ENCODE peak calls at places on chromosomes 5 and 9, in ten cellular contexts. Y is WTC11; C is NCI-H1105 treated with DMSO at 0.1 percent for 48 hours; N is H9; R is PC-9; Z is RPMI8226; W is kidney tubule cell; K is H54; I is CD8-positive, alpha-beta memory T cell; A is ELF-1. U is an unnamed sample.

GRCh38 chr5:10401499-10401898 is 40.2 kb upstream of the ROPN1L start:
- DNase-seq in A (no peak), I (no peak), C (no peak), R (no peak), Y (no peak), N (no peak), W (no peak), Z (no peak), K (no peak), U (no peak)

GRCh38 chr5:73282383-73282782 is 109.4 kb downstream of the TMEM174 start:
- DNase-seq in C (peak; percentile 76), I (no peak), A (no peak), Y (no peak), W (no peak), K (no peak), N (no peak), Z (no peak), R (no peak), U (no peak)

GRCh38 chr5:107502711-107503110 is 168.0 kb downstream of the EFNA5 start:
- DNase-seq in C (no peak), R (no peak), W (no peak), N (no peak), K (no peak), I (no peak), Y (no peak), A (peak; percentile 67), Z (no peak), U (no peak)

GRCh38 chr9:108910402-108910801 is 23.5 kb downstream of the ELP1 start:
- DNase-seq in Z (no peak), A (no peak), W (no peak), C (no peak), Y (no peak), K (no peak), R (no peak), N (no peak), I (no peak), U (no peak)

GRCh38 chr5:147092044-147092443 is 142.8 kb upstream of the STK32A start:
- DNase-seq in N (no peak), Z (no peak), R (no peak), I (no peak), Y (no peak), K (no peak), A (no peak), C (no peak), W (no peak), U (no peak)

GRCh38 chr5:147223951-147224791 is 10.7 kb upstream of the STK32A start:
- DNase-seq in A (peak; percentile 10), Z (peak; percentile 32), I (no peak), Y (peak; percentile 19), N (no peak), R (no peak), K (peak; percentile 45), C (peak; percentile 49), W (peak; percentile 51), U (no peak)

GRCh38 chr5:74232281-74232680 is 408.2 kb downstream of the ENC1 start:
- DNase-seq in N (no peak), W (peak; percentile 97), A (no peak), Z (no peak), I (no peak), Y (no peak), C (no peak), R (peak; percentile 52), K (no peak), U (no peak)

GRCh38 chr5:127671218-127671617 is 22.3 kb downstream of the CTXN3 start:
- DNase-seq in I (no peak), Y (no peak), C (no peak), N (no peak), R (no peak), W (no peak), K (no peak), A (no peak), Z (no peak), U (no peak)

GRCh38 chr5:58985759-58986158 is 402.9 kb downstream of the RAB3C start:
- DNase-seq in C (no peak), Y (no peak), W (no peak), K (no peak), N (no peak), A (no peak), Z (no peak), I (no peak), R (no peak), U (no peak)

GRCh38 chr9:111163738-111164399 is 125.6 kb upstream of the LPAR1 start:
- DNase-seq in W (peak; percentile 62), R (no peak), K (no peak), Y (no peak), N (no peak), I (no peak), Z (no peak), A (no peak), C (no peak), U (no peak)

GRCh38 chr9:90062982-90063381 is 458.2 kb downstream of the GADD45G start:
- DNase-seq in W (no peak), Y (no peak), A (no peak), R (no peak), Z (no peak), C (no peak), N (no peak), I (no peak), K (no peak), U (no peak)

GRCh38 chr9:133581553-133582343 is 27.4 kb downstream of the FAM163B start:
- DNase-seq in W (no peak), Y (no peak), I (no peak), N (no peak), K (no peak), R (no peak), C (no peak), A (peak; percentile 51), Z (no peak), U (no peak)

GRCh38 chr9:69121155-69122085 is 52.7 kb upstream of the TJP2 start:
- DNase-seq in C (peak; percentile 69), K (peak; percentile 77), R (peak; percentile 73), Z (peak; percentile 65), I (no peak), W (peak; percentile 75), A (peak; percentile 76), N (peak; percentile 76), Y (peak; percentile 69), U (no peak)

GRCh38 chr9:38417003-38417965 is 7.0 kb downstream of the IGFBPL1 start:
- DNase-seq in Y (peak; percentile 89), K (peak; percentile 33), C (no peak), W (no peak), N (peak; percentile 80), A (peak; percentile 73), R (no peak), I (no peak), Z (peak; percentile 56), U (no peak)

GRCh38 chr5:107635276-107635675 is 35.5 kb downstream of the EFNA5 start:
- DNase-seq in Y (no peak), W (no peak), K (no peak), N (no peak), Z (no peak), R (no peak), I (no peak), C (no peak), A (no peak), U (no peak)